ENCODE peak calls at places on chromosomes 6 and 20, in ten cellular contexts. S is HCT116; F is cardiac fibroblast; A is uterus; X is naive thymus-derived CD8-positive, alpha-beta T cell; O is effector CD4-positive, alpha-beta T cell; B is foreskin fibroblast; Q is KG1; H is stimulated activated CD4-positive, alpha-beta T cell treated with anti-CD3 and anti-CD28 coated beads, Interleukin-4, amount 100 ng/mL, for 4 hours; P is left lobe of liver. E is an unnamed sample.

GRCh38 chr6:163717106-163717764 is 302.7 kb downstream of the QKI start:
- DNase-seq in P (no peak), B (no peak), H (no peak), O (no peak), Q (no peak), A (no peak), X (no peak), S (no peak), F (no peak), E (no peak)

GRCh38 chr6:13479971-13480434 is 7.4 kb downstream of the GFOD1 start:
- DNase-seq in F (no peak), X (no peak), P (peak), H (no peak), Q (no peak), B (no peak), O (no peak), S (no peak), A (no peak), E (no peak)

GRCh38 chr6:125099211-125100017 is 54.2 kb upstream of the TPD52L1 start:
- DNase-seq in S (peak), O (no peak), P (peak), Q (peak), B (peak), H (peak), A (peak), X (no peak), F (peak), E (no peak)

GRCh38 chr6:135325624-135326424 is 144.7 kb downstream of the MYB start:
- DNase-seq in F (peak), Q (no peak), S (no peak), B (peak), X (no peak), H (no peak), P (no peak), A (no peak), O (no peak), E (no peak)

GRCh38 chr20:45934587-45935415 is at the start of gene PCIF1:
- DNase-seq in Q (peak), O (peak), P (peak), F (peak), S (peak), H (peak), X (peak), B (peak), A (peak), E (peak)

GRCh38 chr20:60058869-60059268 is 100.6 kb downstream of the CDH26 start:
- DNase-seq in B (no peak), H (no peak), O (no peak), F (no peak), P (peak), A (no peak), Q (no peak), X (no peak), S (no peak), E (peak)

GRCh38 chr6:159212026-159212425 is 42.8 kb downstream of the FNDC1 start:
- DNase-seq in A (no peak), Q (no peak), H (no peak), B (no peak), F (peak), O (no peak), X (no peak), S (no peak), P (no peak), E (no peak)

GRCh38 chr20:34316191-34316814 is 13.1 kb upstream of the AHCY start:
- DNase-seq in O (no peak), B (peak), H (no peak), P (no peak), F (no peak), Q (no peak), S (peak), A (no peak), X (no peak), E (no peak)

GRCh38 chr6:33073431-33073871 is at the start of gene HLA-DPA1:
- DNase-seq in F (peak), B (no peak), S (peak), P (no peak), X (peak), Q (peak), O (peak), A (no peak), H (no peak), E (no peak)

GRCh38 chr6:35718911-35719381 is 17.9 kb upstream of the ARMC12 start:
- DNase-seq in X (peak), H (no peak), F (no peak), S (no peak), O (no peak), P (no peak), A (peak), B (no peak), Q (peak), E (no peak)

GRCh38 chr6:19399406-19399805 is 437.8 kb upstream of the ID4 start:
- DNase-seq in A (peak), F (peak), B (peak), X (no peak), S (no peak), O (no peak), Q (no peak), H (no peak), P (no peak), E (no peak)

GRCh38 chr6:474454-475185 is 83.1 kb downstream of the IRF4 start:
- DNase-seq in Q (peak), H (peak), B (no peak), A (no peak), F (no peak), P (no peak), O (peak), X (peak), S (no peak), E (no peak)

GRCh38 chr6:17031961-17032360 is 69.9 kb upstream of the STMND1 start:
- DNase-seq in O (no peak), A (no peak), S (no peak), P (no peak), Q (no peak), H (no peak), F (no peak), B (no peak), X (no peak), E (no peak)

GRCh38 chr6:10441004-10441654 is 26.3 kb upstream of the TFAP2A start:
- DNase-seq in S (peak), H (no peak), O (no peak), A (no peak), Q (no peak), F (peak), X (no peak), P (peak), B (peak), E (no peak)

GRCh38 chr20:62900692-62901584 is 25.4 kb downstream of the DIDO1 start:
- DNase-seq in B (no peak), H (no peak), Q (no peak), P (no peak), S (no peak), X (no peak), A (no peak), F (no peak), O (no peak), E (no peak)

GRCh38 chr20:6333110-6333509 is 210.3 kb upstream of the FERMT1 start:
- DNase-seq in B (no peak), X (no peak), A (no peak), O (no peak), F (no peak), P (no peak), Q (no peak), H (no peak), S (no peak), E (no peak)

GRCh38 chr6:40753939-40754448 is 166.8 kb upstream of the LRFN2 start:
- DNase-seq in F (no peak), P (no peak), B (no peak), H (no peak), O (no peak), A (no peak), X (no peak), Q (no peak), S (no peak), E (no peak)

GRCh38 chr6:140623498-140623897 is 1249.0 kb upstream of the CITED2 start:
- DNase-seq in H (no peak), A (no peak), F (peak), S (peak), X (no peak), O (no peak), Q (no peak), B (peak), P (no peak), E (no peak)

GRCh38 chr6:25387483-25387882 is 108.3 kb downstream of the CARMIL1 start:
- DNase-seq in H (no peak), B (no peak), X (no peak), S (no peak), O (no peak), A (no peak), F (no peak), Q (no peak), P (no peak), E (no peak)

GRCh38 chr20:14996883-14997672 is 659.7 kb upstream of the FLRT3 start:
- DNase-seq in A (no peak), H (no peak), S (no peak), Q (no peak), X (no peak), P (no peak), F (no peak), O (no peak), B (peak), E (no peak)

GRCh38 chr6:157787080-157787479 is 36.0 kb upstream of the SNX9 start:
- DNase-seq in O (no peak), X (no peak), S (no peak), H (no peak), Q (no peak), F (peak), A (no peak), B (no peak), P (peak), E (no peak)

E was measured in osteocyte.